ENCODE peak calls at places on chromosomes 13 and 19, in five cellular contexts. V is HepG2, N is H1, E is K562, D is GM12878. Z is an unnamed sample.
A peak's percentile ranks its signal among the peaks of the same experiment; 100 is the strongest.

GRCh38 chr13:98839826-98840769 is 87.6 kb upstream of the SLC15A1 start:
- DNase-seq in D (no peak), E (peak; percentile 73), V (peak; percentile 46), N (peak; percentile 76), Z (peak; percentile 35)

GRCh38 chr19:42254083-42254849 is 662 bp downstream of the ERF start:
- DNase-seq in N (peak; percentile 83), V (peak; percentile 76), E (peak; percentile 87), D (no peak), Z (no peak)

GRCh38 chr19:33332248-33332647 is 29.9 kb upstream of the CEBPA start:
- DNase-seq in E (no peak), N (no peak), D (no peak), V (no peak), Z (no peak)

GRCh38 chr19:15025237-15025636 is 24.0 kb upstream of the CASP14 start:
- DNase-seq in N (no peak), D (no peak), V (peak; percentile 24), E (peak; percentile 6), Z (no peak)

GRCh38 chr13:47594833-47595232 is 406.2 kb downstream of the SUCLA2 start:
- DNase-seq in V (no peak), E (peak; percentile 4), D (no peak), N (no peak), Z (no peak)

GRCh38 chr19:38394488-38394887 is 6.0 kb downstream of the SPRED3 start:
- DNase-seq in D (no peak), E (no peak), N (peak; percentile 95), V (peak; percentile 56), Z (no peak)

GRCh38 chr13:30257433-30258099 is 49.8 kb downstream of the KATNAL1 start:
- DNase-seq in N (peak; percentile 47), V (no peak), D (no peak), E (no peak), Z (no peak)

GRCh38 chr13:24900507-24900906 is 136.5 kb downstream of the RNF17 start:
- DNase-seq in N (no peak), V (no peak), D (no peak), E (no peak), Z (no peak)

GRCh38 chr19:11948646-11949045 is 16.2 kb upstream of the ZNF763 start:
- DNase-seq in D (no peak), E (no peak), N (no peak), V (no peak), Z (no peak)

GRCh38 chr13:73258396-73258795 is 199.6 kb downstream of the KLF5 start:
- DNase-seq in N (no peak), E (no peak), D (no peak), V (no peak), Z (no peak)

GRCh38 chr19:31334101-31334848 is 15.0 kb downstream of the TSHZ3 start:
- DNase-seq in E (no peak), V (no peak), N (no peak), D (no peak), Z (no peak)

GRCh38 chr19:4730740-4731171 is 7.1 kb upstream of the DPP9 start:
- DNase-seq in D (no peak), V (no peak), E (peak; percentile 66), N (peak; percentile 92), Z (peak; percentile 13)

GRCh38 chr19:47406711-47407416 is 12.5 kb downstream of the MEIS3 start:
- DNase-seq in N (peak; percentile 88), D (no peak), E (peak; percentile 63), V (no peak), Z (no peak)
- TF ChIP-seq SRF in N (no peak), D (no peak), E (no peak), V (no peak), Z (no peak)

GRCh38 chr19:43439183-43440063 is 24.7 kb downstream of the TEX101 start:
- DNase-seq in V (peak; percentile 18), E (no peak), D (no peak), N (no peak), Z (peak; percentile 38)
- TF ChIP-seq SRF in V (no peak), E (no peak), D (no peak), N (no peak), Z (no peak)

DNA sequence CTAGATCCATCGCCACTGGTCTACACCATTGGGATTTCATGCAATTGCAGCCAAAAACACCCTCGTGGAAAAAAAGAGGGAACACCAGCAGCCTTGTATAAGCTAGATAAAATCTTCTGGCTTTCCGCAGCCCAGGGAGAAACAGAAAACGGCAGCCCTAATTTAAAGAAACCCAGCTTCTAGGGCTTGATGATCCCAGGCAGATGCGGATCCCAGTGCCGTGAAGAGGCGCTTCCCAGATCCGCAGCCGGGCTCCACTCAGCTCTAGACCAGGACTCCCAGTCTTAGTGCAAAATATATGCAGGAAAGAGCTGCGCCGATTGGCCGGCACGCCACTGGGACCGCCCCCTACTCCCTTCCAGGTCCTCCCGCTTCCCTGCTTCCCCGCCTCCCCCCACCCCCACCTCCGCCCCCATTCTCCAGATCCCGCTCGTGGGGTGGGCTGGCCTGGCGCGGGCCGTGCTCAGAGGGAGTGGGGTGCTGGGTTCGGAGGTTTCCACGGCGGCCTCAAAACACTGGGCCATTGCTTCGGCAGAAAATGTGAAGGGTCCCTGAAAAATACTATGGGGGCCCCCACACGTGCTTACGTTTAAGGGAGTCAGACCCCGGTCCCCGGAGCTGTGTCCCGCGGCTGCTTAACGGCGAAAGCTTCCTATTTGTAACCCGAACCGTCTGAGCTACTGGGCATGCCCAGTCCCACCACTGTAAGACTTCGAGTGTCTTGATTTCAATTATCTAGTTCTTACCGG is 63.1 kb downstream of the SERP2 start:
- DNase-seq in V (peak; percentile 86), N (peak; percentile 94), E (peak; percentile 84), D (no peak), Z (peak; percentile 90)
- TF ChIP-seq SRF in V (no peak), N (no peak), E (no peak), D (no peak), Z (no peak)

GRCh38 chr19:35246466-35247096 is 2.2 kb upstream of the LSR start:
- DNase-seq in N (no peak), V (no peak), E (no peak), D (no peak), Z (no peak)

GRCh38 chr19:35249146-35249847 is 495 bp downstream of the LSR start:
- DNase-seq in D (no peak), E (peak; percentile 50), N (no peak), V (no peak), Z (no peak)

GRCh38 chr19:35247526-35248309 is 1.1 kb upstream of the LSR start:
- DNase-seq in E (peak; percentile 92), N (peak; percentile 91), V (peak; percentile 87), D (peak; percentile 46), Z (peak; percentile 95)

GRCh38 chr19:35249848-35250711 is 1.3 kb downstream of the LSR start:
- DNase-seq in N (peak; percentile 39), V (no peak), D (no peak), E (no peak), Z (no peak)

GRCh38 chr19:35248310-35249145 is at the start of gene LSR:
- DNase-seq in E (peak; percentile 96), N (peak; percentile 93), D (peak; percentile 70), V (peak; percentile 89), Z (peak; percentile 94)
- TF ChIP-seq SRF in E (no peak), N (peak; percentile 23), D (no peak), V (no peak), Z (no peak)

Z was measured in HCT116.